ENCODE peak calls at places on chromosomes 1 and 21, in eight cellular contexts. Q is PC-3, X is mesendoderm, H is GM23248, O is lung, W is body of pancreas, D is adrenal gland, U is endodermal cell. Y is an unnamed sample.
A peak's percentile ranks its signal among the peaks of the same experiment; 100 is the strongest.

GRCh38 chr1:115649964-115650363 is 8.2 kb downstream of the VANGL1 start:
- DNase-seq in Q (no peak), X (peak; percentile 99), U (peak; percentile 93), O (no peak), H (no peak), D (no peak), W (peak; percentile 48), Y (no peak)

GRCh38 chr1:208239518-208240381 is 4.4 kb downstream of the PLXNA2 start:
- DNase-seq in W (peak; percentile 77), X (no peak), O (no peak), Q (no peak), U (peak; percentile 49), H (no peak), D (no peak), Y (no peak)

GRCh38 chr1:154446292-154446691 is 41.1 kb downstream of the IL6R start:
- DNase-seq in X (peak; percentile 59), O (no peak), H (peak; percentile 91), U (no peak), Q (no peak), D (no peak), W (no peak), Y (no peak)

GRCh38 chr1:214415131-214415530 is 134.2 kb downstream of the SMYD2 start:
- DNase-seq in X (no peak), U (no peak), Q (no peak), H (no peak), D (no peak), W (no peak), O (no peak), Y (no peak)

GRCh38 chr1:111769517-111770146 is 13.9 kb downstream of the DDX20 start:
- DNase-seq in O (no peak), Q (peak; percentile 74), H (peak; percentile 80), X (peak; percentile 45), W (peak; percentile 39), U (no peak), D (peak; percentile 63), Y (peak; percentile 31)

GRCh38 chr1:15756143-15757015 is 2.2 kb upstream of the FBLIM1 start:
- DNase-seq in H (peak; percentile 44), U (no peak), X (no peak), O (no peak), Q (peak; percentile 76), D (no peak), W (peak; percentile 52), Y (no peak)

GRCh38 chr1:161324020-161324419 is 9.8 kb downstream of the SDHC start:
- DNase-seq in U (no peak), D (no peak), H (no peak), X (no peak), W (no peak), Q (no peak), O (no peak), Y (no peak)

GRCh38 chr1:81954388-81955023 is 153.8 kb downstream of the ADGRL2 start:
- DNase-seq in D (no peak), O (no peak), U (no peak), Q (no peak), W (no peak), H (no peak), X (no peak), Y (no peak)

GRCh38 chr1:111739984-111740765 is 980 bp upstream of the INKA2 start:
- DNase-seq in O (no peak), H (peak; percentile 88), U (peak; percentile 93), X (peak; percentile 93), Q (peak; percentile 69), D (peak; percentile 68), W (peak; percentile 55), Y (no peak)

GRCh38 chr1:21268281-21269239 is 21.7 kb downstream of the ECE1 start:
- DNase-seq in D (peak; percentile 65), H (peak; percentile 17), U (no peak), X (no peak), O (no peak), Q (no peak), W (peak; percentile 79), Y (no peak)

GRCh38 chr1:229664133-229664689 is 38.2 kb downstream of the URB2 start:
- DNase-seq in H (peak; percentile 11), O (no peak), W (peak; percentile 39), X (no peak), D (peak; percentile 29), U (no peak), Q (no peak), Y (peak; percentile 72)

GRCh38 chr1:8031176-8031785 is 5.2 kb upstream of the ERRFI1 start:
- DNase-seq in O (no peak), Q (peak; percentile 76), D (no peak), W (no peak), H (peak; percentile 66), U (no peak), X (no peak), Y (peak; percentile 17)

GRCh38 chr1:177928194-177928593 is 41.7 kb downstream of the SEC16B start:
- DNase-seq in U (peak; percentile 60), D (no peak), X (peak; percentile 65), W (no peak), O (no peak), Q (peak; percentile 27), H (peak; percentile 47), Y (no peak)

GRCh38 chr21:28547795-28548194 is 444.9 kb downstream of the LTN1 start:
- DNase-seq in W (no peak), D (no peak), H (peak; percentile 30), U (no peak), X (no peak), Q (no peak), O (no peak), Y (no peak)

GRCh38 chr1:68600049-68600661 is 103.3 kb upstream of the DEPDC1 start:
- DNase-seq in W (peak; percentile 23), D (no peak), X (peak; percentile 80), U (peak; percentile 57), Q (peak; percentile 53), H (peak; percentile 40), O (no peak), Y (no peak)

GRCh38 chr1:202638019-202638887 is 72.0 kb downstream of the SYT2 start:
- DNase-seq in O (no peak), Q (no peak), X (peak; percentile 63), D (no peak), W (no peak), U (peak; percentile 67), H (no peak), Y (no peak)

GRCh38 chr1:188027613-188028012 is 1198.9 kb downstream of the PLA2G4A start:
- DNase-seq in Q (peak; percentile 79), O (no peak), H (peak; percentile 73), D (no peak), U (no peak), W (no peak), X (peak; percentile 11), Y (no peak)

GRCh38 chr1:11156441-11156840 is 32.7 kb upstream of the ANGPTL7 start:
- DNase-seq in W (no peak), Q (peak; percentile 94), H (no peak), U (no peak), X (no peak), O (no peak), D (no peak), Y (no peak)

GRCh38 chr1:12495725-12496124 is 122.3 kb downstream of the DHRS3 start:
- DNase-seq in U (no peak), O (no peak), X (no peak), W (peak; percentile 52), Q (no peak), H (no peak), D (no peak), Y (no peak)

GRCh38 chr1:1779691-1780597 is 1.7 kb upstream of the NADK start:
- DNase-seq in W (peak; percentile 54), X (peak; percentile 19), O (peak; percentile 76), H (peak; percentile 69), U (peak; percentile 73), Q (no peak), D (peak; percentile 74), Y (peak; percentile 39)

GRCh38 chr1:4728319-4729107 is 74.1 kb downstream of the AJAP1 start:
- DNase-seq in D (no peak), O (no peak), W (no peak), H (no peak), X (no peak), Q (no peak), U (no peak), Y (no peak)

GRCh38 chr1:93608188-93609109 is 73.2 kb downstream of the BCAR3 start:
- DNase-seq in U (peak; percentile 36), Q (no peak), X (peak; percentile 67), O (no peak), D (no peak), W (no peak), H (no peak), Y (no peak)

GRCh38 chr1:67883069-67883468 is 49.8 kb upstream of the GNG12 start:
- DNase-seq in H (peak; percentile 92), Q (peak; percentile 91), O (no peak), X (no peak), D (no peak), W (no peak), U (no peak), Y (no peak)

GRCh38 chr1:35269190-35269988 is 880 bp downstream of the ZMYM4 start:
- DNase-seq in Q (peak; percentile 12), X (peak; percentile 32), H (peak; percentile 50), D (no peak), W (no peak), O (no peak), U (no peak), Y (no peak)

GRCh38 chr1:205989786-205990185 is 13.4 kb downstream of the RAB7B start:
- DNase-seq in H (no peak), O (no peak), D (no peak), W (no peak), U (no peak), X (no peak), Q (no peak), Y (no peak)

GRCh38 chr1:183234660-183235476 is 48.8 kb downstream of the LAMC2 start:
- DNase-seq in D (peak; percentile 77), Q (peak; percentile 90), W (peak; percentile 49), U (peak; percentile 93), O (peak; percentile 51), H (peak; percentile 97), X (peak; percentile 97), Y (no peak)
- H3K27ac ChIP-seq in D (peak overlapping the region; percentile 84), Q (peak overlapping the region; percentile 99), W (peak overlapping the region; percentile 61), U (peak overlapping the region; percentile 25), O (peak overlapping the region; percentile 68), H (peak overlapping the region; percentile 100), X (peak overlapping the region; percentile 93), Y (no peak overlapping the region)

DNA sequence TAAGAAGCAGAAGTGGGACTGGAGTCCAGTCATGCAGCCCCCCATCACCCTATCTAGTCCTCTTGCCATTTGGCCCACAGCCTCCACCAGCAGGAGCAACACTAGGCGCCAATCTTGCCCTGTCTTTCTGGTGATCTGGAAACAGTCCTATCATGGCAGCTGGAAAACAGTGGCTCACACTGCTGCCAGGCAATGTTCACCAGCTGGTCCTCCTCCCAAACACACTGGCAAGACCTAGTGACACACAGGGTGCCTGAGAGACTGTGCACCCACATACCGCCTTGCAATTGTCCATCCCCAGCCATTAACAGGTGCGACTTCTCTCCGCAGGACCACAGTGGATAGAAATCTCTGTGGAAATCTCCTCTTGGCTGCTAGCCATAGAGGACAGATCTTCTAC is 105.5 kb downstream of the HIVEP3 start:
- DNase-seq in X (no peak), D (no peak), W (peak; percentile 69), U (no peak), Q (no peak), H (no peak), O (peak; percentile 35), Y (no peak)
- H3K27ac ChIP-seq in X (no peak overlapping the region), D (no peak overlapping the region), W (no peak overlapping the region), U (no peak overlapping the region), Q (no peak overlapping the region), H (no peak overlapping the region), O (peak overlapping the region; percentile 30), Y (no peak overlapping the region)

GRCh38 chr1:234956821-234957329 is 171.8 kb downstream of the TOMM20 start:
- DNase-seq in D (no peak), Q (no peak), X (peak; percentile 63), U (no peak), W (peak; percentile 63), O (no peak), H (no peak), Y (no peak)
- H3K27ac ChIP-seq in D (peak overlapping the region; percentile 69), Q (peak overlapping the region; percentile 100), X (peak overlapping the region; percentile 73), U (peak overlapping the region; percentile 88), W (peak overlapping the region; percentile 96), O (no peak overlapping the region), H (no peak overlapping the region), Y (no peak overlapping the region)

GRCh38 chr1:89943846-89944781 is 50.8 kb upstream of the ZNF326 start:
- DNase-seq in D (no peak), Q (no peak), O (no peak), X (no peak), U (no peak), W (no peak), H (no peak), Y (no peak)
- H3K27ac ChIP-seq in D (no peak overlapping the region), Q (peak overlapping the region; percentile 70), O (no peak overlapping the region), X (no peak overlapping the region), U (no peak overlapping the region), W (no peak overlapping the region), H (no peak overlapping the region), Y (no peak overlapping the region)

Y was measured in CD4-positive, alpha-beta T cell.